ENCODE peak calls at places on chromosomes 1 and 21, in five cellular contexts. K is activated CD4-positive, alpha-beta T cell treated with anti-CD3 and anti-CD28 coated beads, Interleukin-2, amount 50 U/mL, for 48 hours; E is NCI-H69; U is amniotic stem cell; L is activated gamma-delta T cell treated with anti-CD3 and anti-CD28 coated beads, Interleukin-2, amount 50 U/mL, for 16 hours. R is an unnamed sample.

GRCh38 chr1:67704351-67704750 is 19.4 kb downstream of the GADD45A start:
- DNase-seq in K (no peak), U (no peak), E (no peak), L (no peak), R (no peak)

GRCh38 chr1:30847358-30847972 is 61.1 kb downstream of the SDC3 start:
- DNase-seq in E (peak), K (no peak), U (no peak), L (no peak), R (no peak)

GRCh38 chr1:150970818-150971582 is 3.6 kb downstream of the CERS2 start:
- DNase-seq in L (no peak), K (no peak), U (no peak), E (no peak), R (peak)

GRCh38 chr1:219498666-219499065 is 114.2 kb downstream of the ZC3H11B start:
- DNase-seq in E (no peak), L (no peak), U (no peak), K (no peak), R (no peak)

GRCh38 chr21:46081022-46081861 is 16.7 kb upstream of the COL6A2 start:
- DNase-seq in U (no peak), K (no peak), E (no peak), L (no peak), R (no peak)

GRCh38 chr1:155254228-155254713 is 1.0 kb downstream of the ENTREP3 start:
- DNase-seq in U (no peak), E (peak), K (no peak), L (no peak), R (peak)

GRCh38 chr1:36269408-36269838 is 36.7 kb upstream of the SH3D21 start:
- DNase-seq in E (peak), U (no peak), L (no peak), K (no peak), R (no peak)

GRCh38 chr1:10864776-10865175 is 68.3 kb upstream of the CASZ1 start:
- DNase-seq in E (no peak), U (no peak), L (no peak), K (no peak), R (no peak)

GRCh38 chr21:46540087-46540710 is 64.7 kb downstream of the S100B start:
- DNase-seq in K (no peak), E (no peak), U (no peak), L (no peak), R (no peak)

GRCh38 chr1:208036177-208036808 is 125.4 kb upstream of the CD34 start:
- DNase-seq in U (no peak), E (peak), L (no peak), K (no peak), R (peak)

GRCh38 chr1:169148472-169149252 is 42.2 kb downstream of the ATP1B1 start:
- DNase-seq in U (no peak), K (no peak), E (no peak), L (no peak), R (no peak)

GRCh38 chr1:229209816-229210215 is 61.1 kb upstream of the RAB4A start:
- DNase-seq in U (no peak), E (no peak), L (no peak), K (no peak), R (no peak)

GRCh38 chr1:84387480-84388163 is 10.7 kb upstream of the DNASE2B start:
- DNase-seq in K (no peak), E (peak), L (no peak), U (no peak), R (peak)

GRCh38 chr1:2475571-2475970 is 518 bp upstream of the PLCH2 start:
- DNase-seq in K (no peak), L (no peak), U (no peak), E (no peak), R (no peak)

GRCh38 chr1:151282883-151283725 is 1.0 kb downstream of the ZNF687 start:
- DNase-seq in K (peak), L (no peak), U (peak), E (peak), R (peak)

GRCh38 chr1:28280501-28280900 is 21.2 kb downstream of the SESN2 start:
- DNase-seq in U (no peak), K (no peak), L (no peak), E (no peak), R (no peak)

GRCh38 chr1:230708631-230709580 is 5.0 kb downstream of the AGT start:
- DNase-seq in K (no peak), E (no peak), U (no peak), L (no peak), R (peak)

GRCh38 chr1:9058465-9058864 is 11.0 kb downstream of the SLC2A5 start:
- DNase-seq in K (no peak), U (no peak), L (no peak), E (no peak), R (peak)

GRCh38 chr1:26156285-26157038 is 2.4 kb upstream of the FAM110D start:
- DNase-seq in E (peak), U (no peak), K (no peak), L (no peak), R (peak)

GRCh38 chr1:40917995-40918711 is 56.0 kb upstream of the CITED4 start:
- DNase-seq in E (no peak), L (no peak), K (no peak), U (no peak), R (no peak)

GRCh38 chr1:199353906-199354305 is 673.6 kb upstream of the NR5A2 start:
- DNase-seq in K (no peak), L (no peak), U (no peak), E (no peak), R (no peak)

GRCh38 chr1:62198781-62199125 is 4.1 kb downstream of the L1TD1 start:
- DNase-seq in U (no peak), E (peak), L (no peak), K (no peak), R (no peak)

GRCh38 chr1:35220976-35221375 is 28.0 kb upstream of the SFPQ start:
- DNase-seq in U (no peak), K (no peak), L (no peak), E (peak), R (peak)

GRCh38 chr1:7346600-7347570 is 424.2 kb upstream of the VAMP3 start:
- DNase-seq in E (peak), U (no peak), K (no peak), L (no peak), R (no peak)

GRCh38 chr1:55141295-55141893 is 73.8 kb downstream of the USP24 start:
- DNase-seq in K (no peak), E (no peak), L (no peak), U (no peak), R (no peak)

GRCh38 chr1:154337253-154337894 is 12.0 kb downstream of the ATP8B2 start:
- DNase-seq in U (no peak), E (no peak), L (no peak), K (no peak), R (no peak)

GRCh38 chr1:184255560-184255959 is 131.3 kb upstream of the C1orf21 start:
- DNase-seq in E (no peak), L (no peak), U (no peak), K (no peak), R (no peak)

GRCh38 chr21:33368124-33368523 is 35.1 kb upstream of the IFNGR2 start:
- DNase-seq in U (no peak), E (no peak), L (no peak), K (no peak), R (peak)

GRCh38 chr1:41435570-41436178 is 48.8 kb downstream of the EDN2 start:
- DNase-seq in U (no peak), E (no peak), L (no peak), K (no peak), R (no peak)

GRCh38 chr1:18413906-18414305 is 66.8 kb upstream of the KLHDC7A start:
- DNase-seq in L (no peak), E (peak), U (no peak), K (no peak), R (no peak)

GRCh38 chr1:98305362-98305761 is 356.2 kb upstream of the SNX7 start:
- DNase-seq in U (no peak), K (no peak), E (no peak), L (no peak), R (no peak)

GRCh38 chr1:223125249-223125648 is 17.8 kb downstream of the TLR5 start:
- DNase-seq in L (no peak), E (no peak), K (no peak), U (no peak), R (no peak)

GRCh38 chr1:39787468-39787867 is 1.2 kb downstream of the BMP8B start:
- DNase-seq in K (no peak), L (no peak), E (no peak), U (no peak), R (no peak)

GRCh38 chr1:170910273-170910672 is 25.1 kb upstream of the MROH9 start:
- DNase-seq in E (no peak), K (no peak), L (no peak), U (no peak), R (no peak)

GRCh38 chr1:6331543-6332246 is 61.9 kb downstream of the ACOT7 start:
- DNase-seq in U (no peak), E (no peak), L (no peak), K (no peak), R (no peak)

GRCh38 chr1:102834688-102835320 is 273.5 kb downstream of the COL11A1 start:
- DNase-seq in U (no peak), E (no peak), K (no peak), L (no peak), R (no peak)

GRCh38 chr1:247452447-247453039 is 5.4 kb downstream of the OR2B11 start:
- DNase-seq in L (no peak), U (no peak), E (no peak), K (no peak), R (no peak)

GRCh38 chr1:155049651-155050559 is 1.2 kb upstream of the ADAM15 start:
- DNase-seq in L (no peak), K (no peak), E (peak), U (peak), R (no peak)